ENCODE peak calls at places on chromosomes 2 and 18, in seven cellular contexts. H is breast epithelium, P is BE2C, D is suprapubic skin, O is cardiac muscle cell, I is HCT116, F is progenitor cell of endocrine pancreas. B is an unnamed sample.

GRCh38 chr2:227939271-227940027 is 68.0 kb downstream of the DAW1 start:
- DNase-seq in P (peak; percentile 20), F (no peak), O (peak; percentile 73), H (no peak), I (peak; percentile 60), D (no peak), B (peak; percentile 43)

GRCh38 chr18:45330170-45330594 is 285.1 kb upstream of the SLC14A2 start:
- DNase-seq in F (no peak), P (no peak), H (no peak), D (no peak), I (no peak), O (no peak), B (no peak)

GRCh38 chr2:234257859-234258561 is 207.5 kb downstream of the SPP2 start:
- DNase-seq in H (no peak), I (peak; percentile 92), O (peak; percentile 34), P (peak; percentile 77), D (no peak), F (no peak), B (peak; percentile 24)

GRCh38 chr2:231987088-231987788 is 25.7 kb downstream of the DIS3L2 start:
- DNase-seq in H (no peak), F (no peak), I (no peak), P (no peak), D (no peak), O (no peak), B (no peak)

GRCh38 chr2:11537951-11538350 is 4.1 kb downstream of the GREB1 start:
- DNase-seq in F (no peak), O (no peak), D (no peak), H (no peak), P (no peak), I (no peak), B (no peak)

GRCh38 chr2:180291060-180291459 is 284.0 kb upstream of the CWC22 start:
- DNase-seq in O (no peak), I (peak; percentile 38), D (no peak), P (no peak), H (no peak), F (no peak), B (no peak)

GRCh38 chr2:36530983-36531354 is 67.0 kb downstream of the FEZ2 start:
- DNase-seq in P (no peak), H (no peak), F (no peak), I (no peak), O (no peak), D (no peak), B (no peak)

GRCh38 chr18:79397830-79398761 is 2.4 kb downstream of the NFATC1 start:
- DNase-seq in D (no peak), P (no peak), O (no peak), I (no peak), H (no peak), F (no peak), B (no peak)

GRCh38 chr2:101843048-101843447 is 145.5 kb downstream of the MAP4K4 start:
- DNase-seq in O (no peak), D (no peak), F (no peak), H (no peak), P (no peak), I (no peak), B (no peak)

GRCh38 chr18:13574761-13575160 is 151.6 kb downstream of the FAM210A start:
- DNase-seq in F (no peak), I (no peak), P (no peak), O (no peak), D (no peak), H (no peak), B (no peak)

GRCh38 chr2:65434592-65435241 is 2.3 kb upstream of the SPRED2 start:
- DNase-seq in P (no peak), F (no peak), D (no peak), H (no peak), I (no peak), O (no peak), B (no peak)

GRCh38 chr2:138446043-138446442 is 55.5 kb upstream of the SPOPL start:
- DNase-seq in D (no peak), O (no peak), H (no peak), I (no peak), F (no peak), P (no peak), B (no peak)

GRCh38 chr2:46268196-46268595 is 29.0 kb upstream of the EPAS1 start:
- DNase-seq in D (no peak), O (no peak), F (no peak), I (no peak), H (no peak), P (no peak), B (no peak)

GRCh38 chr2:140892429-140892828 is 1238.4 kb downstream of the LRP1B start:
- DNase-seq in D (no peak), F (no peak), O (no peak), I (no peak), H (no peak), P (no peak), B (no peak)

GRCh38 chr2:47903781-47904447 is 2.4 kb downstream of the FBXO11 start:
- DNase-seq in H (no peak), O (no peak), I (no peak), F (no peak), P (no peak), D (no peak), B (no peak)

GRCh38 chr18:59149007-59149406 is 9.3 kb downstream of the SEC11C start:
- DNase-seq in F (no peak), O (no peak), I (no peak), P (no peak), D (no peak), H (no peak), B (no peak)

GRCh38 chr2:24489942-24490673 is 946 bp upstream of the NCOA1 start:
- DNase-seq in P (no peak), O (peak; percentile 21), F (no peak), H (no peak), D (no peak), I (no peak), B (peak; percentile 12)

GRCh38 chr2:67463810-67464209 is 66.7 kb downstream of the ETAA1 start:
- DNase-seq in O (no peak), P (peak; percentile 47), D (no peak), I (peak; percentile 64), F (no peak), H (no peak), B (no peak)

GRCh38 chr18:10010611-10011015 is 96.8 kb downstream of the VAPA start:
- DNase-seq in P (no peak), F (no peak), O (no peak), I (no peak), H (no peak), D (peak; percentile 82), B (no peak)

GRCh38 chr2:224331698-224332097 is 70.2 kb downstream of the FAM124B start:
- DNase-seq in D (no peak), H (no peak), O (no peak), F (no peak), I (no peak), P (no peak), B (no peak)
- TF ChIP-seq CTCF in D (no peak), H (no peak), O (no peak), F (no peak), I (no peak), P (no peak), B (no peak)

GRCh38 chr2:241315879-241316700 is at the start of gene SEPTIN2:
- DNase-seq in F (no peak), H (peak; percentile 73), I (peak; percentile 32), D (peak; percentile 90), P (no peak), O (no peak), B (no peak)
- TF ChIP-seq CTCF in F (no peak), H (no peak), I (no peak), D (no peak), P (no peak), O (no peak), B (no peak)

GRCh38 chr2:121044412-121044811 is 240.6 kb downstream of the TFCP2L1 start:
- DNase-seq in O (no peak), H (no peak), I (no peak), D (peak; percentile 72), P (no peak), F (no peak), B (no peak)

GRCh38 chr2:121043061-121043826 is 241.8 kb downstream of the TFCP2L1 start:
- DNase-seq in O (no peak), F (no peak), I (no peak), H (no peak), D (peak; percentile 50), P (no peak), B (no peak)

GRCh38 chr2:121041516-121041915 is 243.5 kb downstream of the TFCP2L1 start:
- DNase-seq in I (no peak), F (no peak), O (no peak), P (no peak), H (no peak), D (no peak), B (no peak)

GRCh38 chr2:121045245-121045644 is 239.8 kb downstream of the TFCP2L1 start:
- DNase-seq in D (peak; percentile 77), I (no peak), O (no peak), P (no peak), H (no peak), F (no peak), B (no peak)

DNA sequence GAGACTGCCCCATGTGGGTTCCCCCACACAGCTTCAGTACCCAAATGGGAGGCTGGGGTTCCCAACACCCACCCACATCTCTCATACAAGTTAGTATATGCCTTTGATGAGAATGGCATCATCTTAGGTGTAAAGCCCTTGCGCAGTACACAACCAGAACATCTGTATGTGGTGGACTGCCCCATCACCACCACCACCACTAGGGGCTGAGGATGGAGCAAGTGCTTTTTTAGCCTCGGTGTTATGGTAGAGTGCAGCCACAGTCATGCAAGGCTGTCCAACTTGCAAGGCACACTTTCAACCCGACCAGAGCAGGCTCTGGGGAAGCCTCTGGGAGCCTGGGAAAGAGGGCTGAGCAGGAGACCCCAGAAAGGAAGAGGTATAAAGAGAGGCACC is 241.2 kb downstream of the TFCP2L1 start:
- DNase-seq in D (peak; percentile 40), O (no peak), I (no peak), F (no peak), H (no peak), P (no peak), B (no peak)
- TF ChIP-seq CTCF in D (no peak), O (peak; percentile 6), I (no peak), F (no peak), H (no peak), P (peak; percentile 13), B (no peak)

GRCh38 chr2:113173563-113174368 is at the start of gene PSD4:
- DNase-seq in O (no peak), H (peak; percentile 37), P (no peak), F (no peak), I (no peak), D (peak; percentile 88), B (no peak)

GRCh38 chr2:113172721-113173562 is 829 bp upstream of the PSD4 start:
- DNase-seq in F (no peak), H (no peak), I (no peak), P (no peak), O (no peak), D (peak; percentile 56), B (no peak)

GRCh38 chr2:113175736-113176695 is 2.2 kb downstream of the PSD4 start:
- DNase-seq in I (no peak), F (no peak), O (no peak), H (no peak), D (peak; percentile 68), P (no peak), B (no peak)

GRCh38 chr2:113175101-113175628 is 1.4 kb downstream of the PSD4 start:
- DNase-seq in P (no peak), F (no peak), H (no peak), I (no peak), D (peak; percentile 60), O (no peak), B (no peak)

DNA sequence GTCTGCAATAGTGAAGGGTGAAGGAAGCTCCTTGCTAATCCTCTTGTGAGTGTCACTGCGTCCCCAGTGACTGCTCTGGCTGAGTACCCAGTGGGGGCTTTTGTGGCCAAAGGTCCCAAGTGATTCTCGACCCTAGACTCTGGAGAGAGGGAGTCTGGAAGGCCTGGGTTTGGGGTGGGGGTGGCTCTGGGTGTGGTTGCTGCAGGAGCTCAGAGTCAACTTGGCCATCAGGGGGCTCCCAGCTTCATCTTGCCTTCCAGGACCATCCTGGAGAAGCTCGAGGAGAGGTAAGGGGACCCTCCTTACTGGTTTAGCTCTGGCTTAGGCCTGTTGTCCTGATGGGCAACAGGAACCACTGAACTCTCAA is 581 bp downstream of the PSD4 start:
- DNase-seq in H (no peak), P (no peak), I (no peak), D (peak; percentile 49), F (no peak), O (no peak), B (no peak)
- TF ChIP-seq CTCF in H (no peak), P (no peak), I (no peak), D (no peak), F (no peak), O (no peak), B (no peak)